ENCODE peak calls at places on chromosomes 4 and X, in seven cellular contexts. J is endothelial cell of umbilical vein, X is heart left ventricle, Q is uterus, B is vagina, T is sigmoid colon, R is GM12878. M is an unnamed sample.

GRCh38 chrX:7147431-7147977 is at the start of gene STS:
- DNase-seq in J (peak), X (peak), Q (peak), B (no peak), T (peak), R (no peak), M (no peak)

GRCh38 chr4:86895692-86896488 is 3.7 kb upstream of the C4orf36 start:
- DNase-seq in J (peak), X (no peak), Q (no peak), B (no peak), T (no peak), R (no peak), M (no peak)

GRCh38 chr4:187480146-187481145 is 515.1 kb upstream of the ZFP42 start:
- DNase-seq in J (no peak), X (no peak), Q (no peak), B (no peak), T (no peak), R (no peak), M (peak)

GRCh38 chr4:102627831-102628523 is 126.8 kb downstream of the NFKB1 start:
- DNase-seq in J (peak), X (no peak), Q (no peak), B (no peak), T (no peak), R (no peak), M (peak)

GRCh38 chrX:48919360-48919821 is 567 bp upstream of the PIM2 start:
- DNase-seq in J (no peak), X (no peak), Q (no peak), B (no peak), T (no peak), R (no peak), M (no peak)

GRCh38 chr4:106481801-106482200 is 113.2 kb upstream of the GIMD1 start:
- DNase-seq in J (no peak), X (no peak), Q (no peak), B (no peak), T (no peak), R (no peak), M (no peak)

GRCh38 chr4:48370260-48371134 is 29.2 kb downstream of the SLAIN2 start:
- DNase-seq in J (no peak), X (no peak), Q (no peak), B (no peak), T (no peak), R (peak), M (no peak)

GRCh38 chr4:121375262-121375661 is 5.6 kb downstream of the QRFPR start:
- DNase-seq in J (no peak), X (no peak), Q (no peak), B (no peak), T (no peak), R (no peak), M (no peak)

GRCh38 chrX:50801135-50801534 is 12.9 kb downstream of the SHROOM4 start:
- DNase-seq in J (peak), X (no peak), Q (no peak), B (no peak), T (no peak), R (no peak), M (no peak)

GRCh38 chr4:12411072-12411471 is 982.4 kb upstream of the HS3ST1 start:
- DNase-seq in J (no peak), X (no peak), Q (no peak), B (no peak), T (no peak), R (no peak), M (no peak)

GRCh38 chrX:150366951-150367545 is 3.9 kb downstream of the MAMLD1 start:
- DNase-seq in J (no peak), X (no peak), Q (no peak), B (no peak), T (no peak), R (no peak), M (no peak)

GRCh38 chr4:28966982-28967381 is 1753.2 kb upstream of the PCDH7 start:
- DNase-seq in J (no peak), X (no peak), Q (no peak), B (no peak), T (no peak), R (no peak), M (peak)

GRCh38 chrX:19593684-19594083 is 78.4 kb upstream of the MAP3K15 start:
- DNase-seq in J (peak), X (no peak), Q (no peak), B (no peak), T (no peak), R (no peak), M (no peak)

GRCh38 chrX:154019061-154019621 is 561 bp downstream of the IRAK1 start:
- DNase-seq in J (no peak), X (no peak), Q (no peak), B (no peak), T (no peak), R (no peak), M (no peak)

GRCh38 chr4:86034616-86035015 is 325.2 kb downstream of the MAPK10 start:
- DNase-seq in J (no peak), X (no peak), Q (no peak), B (no peak), T (no peak), R (no peak), M (no peak)

GRCh38 chrX:145613894-145614293 is 203.7 kb upstream of the SLITRK2 start:
- DNase-seq in J (no peak), X (no peak), Q (no peak), B (no peak), T (no peak), R (no peak), M (no peak)

GRCh38 chrX:115428011-115428410 is 133.0 kb upstream of the PLS3 start:
- DNase-seq in J (no peak), X (no peak), Q (no peak), B (no peak), T (no peak), R (no peak), M (no peak)

GRCh38 chr4:15702941-15703403 is at the start of gene BST1:
- DNase-seq in J (peak), X (peak), Q (peak), B (no peak), T (peak), R (no peak), M (no peak)

GRCh38 chrX:11287505-11287904 is 5.7 kb upstream of the AMELX start:
- DNase-seq in J (no peak), X (no peak), Q (no peak), B (no peak), T (no peak), R (no peak), M (no peak)

GRCh38 chr4:33160126-33160525 is 2440.0 kb downstream of the PCDH7 start:
- DNase-seq in J (no peak), X (no peak), Q (no peak), B (no peak), T (no peak), R (no peak), M (no peak)

GRCh38 chr4:78776729-78777555 is 792 bp downstream of the BMP2K start:
- DNase-seq in J (peak), X (no peak), Q (peak), B (no peak), T (peak), R (no peak), M (peak)

GRCh38 chr4:5158825-5159224 is 107.5 kb downstream of the STK32B start:
- DNase-seq in J (no peak), X (no peak), Q (no peak), B (peak), T (no peak), R (no peak), M (no peak)

GRCh38 chrX:105323951-105324350 is 103.5 kb upstream of the TEX13A start:
- DNase-seq in J (no peak), X (no peak), Q (no peak), B (no peak), T (no peak), R (no peak), M (peak)

GRCh38 chr4:122914292-122914904 is 8.0 kb downstream of the NUDT6 start:
- DNase-seq in J (peak), X (no peak), Q (no peak), B (no peak), T (no peak), R (peak), M (no peak)

GRCh38 chr4:121253961-121254360 is 89.8 kb upstream of the TNIP3 start:
- DNase-seq in J (no peak), X (no peak), Q (no peak), B (no peak), T (no peak), R (no peak), M (no peak)

GRCh38 chr4:182855312-182855711 is 61.9 kb downstream of the DCTD start:
- DNase-seq in J (no peak), X (no peak), Q (no peak), B (no peak), T (no peak), R (no peak), M (no peak)

GRCh38 chrX:70439016-70439415 is 5.6 kb upstream of the DLG3 start:
- DNase-seq in J (no peak), X (no peak), Q (no peak), B (no peak), T (no peak), R (no peak), M (no peak)

GRCh38 chr4:156778606-156779005 is 193.0 kb downstream of the PDGFC start:
- DNase-seq in J (no peak), X (no peak), Q (no peak), B (no peak), T (no peak), R (no peak), M (no peak)

GRCh38 chr4:144969793-144970192 is 128.2 kb downstream of the ANAPC10 start:
- DNase-seq in J (no peak), X (no peak), Q (no peak), B (no peak), T (no peak), R (no peak), M (no peak)

GRCh38 chr4:57093816-57094481 is 16.2 kb downstream of the IGFBP7 start:
- DNase-seq in J (no peak), X (no peak), Q (peak), B (no peak), T (peak), R (no peak), M (no peak)

GRCh38 chrX:46978341-46979291 is 66.4 kb downstream of the JADE3 start:
- DNase-seq in J (peak), X (peak), Q (peak), B (no peak), T (peak), R (peak), M (peak)

GRCh38 chrX:71292669-71293379 is 8.7 kb upstream of the ITGB1BP2 start:
- DNase-seq in J (no peak), X (no peak), Q (no peak), B (no peak), T (no peak), R (no peak), M (no peak)

GRCh38 chrX:19709812-19710518 is 177.4 kb downstream of the SH3KBP1 start:
- DNase-seq in J (peak), X (no peak), Q (no peak), B (no peak), T (no peak), R (no peak), M (peak)

GRCh38 chrX:39975094-39975865 is 122.5 kb downstream of the BCOR start:
- DNase-seq in J (no peak), X (no peak), Q (no peak), B (no peak), T (no peak), R (no peak), M (no peak)

GRCh38 chrX:114959729-114960128 is 57.7 kb downstream of the IL13RA2 start:
- DNase-seq in J (no peak), X (no peak), Q (no peak), B (no peak), T (no peak), R (no peak), M (no peak)

GRCh38 chr4:72375050-72375736 is 193.8 kb downstream of the ADAMTS3 start:
- DNase-seq in J (no peak), X (no peak), Q (no peak), B (no peak), T (no peak), R (no peak), M (no peak)

GRCh38 chr4:106370214-106370613 is 1.6 kb upstream of the GIMD1 start:
- DNase-seq in J (no peak), X (no peak), Q (no peak), B (no peak), T (no peak), R (no peak), M (no peak)

GRCh38 chrX:29941292-29941691 is 274.1 kb upstream of the MAGEB2 start:
- DNase-seq in J (peak), X (no peak), Q (no peak), B (no peak), T (no peak), R (no peak), M (no peak)

GRCh38 chr4:37757121-37757520 is 69.4 kb upstream of the PGM2 start:
- DNase-seq in J (no peak), X (no peak), Q (no peak), B (no peak), T (no peak), R (no peak), M (no peak)

GRCh38 chr4:37758226-37758625 is 68.3 kb upstream of the PGM2 start:
- DNase-seq in J (peak), X (no peak), Q (peak), B (no peak), T (peak), R (no peak), M (no peak)

GRCh38 chr4:37757705-37758104 is 68.8 kb upstream of the PGM2 start:
- DNase-seq in J (no peak), X (no peak), Q (no peak), B (no peak), T (no peak), R (no peak), M (no peak)

GRCh38 chr4:37749398-37749988 is 63.3 kb upstream of the RELL1 start:
- DNase-seq in J (no peak), X (no peak), Q (no peak), B (no peak), T (no peak), R (no peak), M (no peak)

GRCh38 chr4:37754410-37755185 is 68.4 kb upstream of the RELL1 start:
- DNase-seq in J (no peak), X (no peak), Q (no peak), B (no peak), T (no peak), R (no peak), M (no peak)
- TF ChIP-seq POLR2A in J (no peak), X (no peak), Q (no peak), B (no peak), T (no peak), R (no peak), M (no peak)

DNA sequence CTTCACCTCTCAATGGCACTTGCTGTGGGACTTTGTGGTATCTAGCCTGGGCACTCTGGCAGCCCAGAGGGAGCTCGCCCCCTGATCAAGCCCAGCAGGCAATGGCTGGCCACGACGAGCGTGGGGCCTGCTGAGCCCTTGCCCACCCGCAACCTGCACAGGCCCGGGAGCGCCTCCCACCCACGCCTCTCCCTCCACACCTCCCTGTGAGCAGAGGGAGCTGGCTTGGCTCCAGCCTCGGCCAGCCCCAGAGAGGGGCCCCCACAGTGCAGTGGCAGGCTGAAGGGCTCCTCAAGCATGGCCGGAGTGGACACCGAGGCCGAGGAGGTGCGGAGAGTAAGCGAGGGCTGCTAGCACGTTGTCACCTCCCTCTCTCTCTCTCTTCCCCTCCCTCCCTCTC is 595.8 kb downstream of the TRIML1 start:
- DNase-seq in J (no peak), X (no peak), Q (no peak), B (no peak), T (no peak), R (no peak), M (no peak)
- TF ChIP-seq POLR2A in J (no peak), X (no peak), Q (no peak), B (no peak), T (no peak), R (no peak), M (no peak)

GRCh38 chrX:97858592-97858991 is 974.9 kb downstream of the RPA4 start:
- DNase-seq in J (peak), X (no peak), Q (no peak), B (no peak), T (no peak), R (no peak), M (no peak)

GRCh38 chrX:97860206-97860605 is 976.5 kb downstream of the RPA4 start:
- DNase-seq in J (peak), X (no peak), Q (no peak), B (no peak), T (no peak), R (no peak), M (peak)

DNA sequence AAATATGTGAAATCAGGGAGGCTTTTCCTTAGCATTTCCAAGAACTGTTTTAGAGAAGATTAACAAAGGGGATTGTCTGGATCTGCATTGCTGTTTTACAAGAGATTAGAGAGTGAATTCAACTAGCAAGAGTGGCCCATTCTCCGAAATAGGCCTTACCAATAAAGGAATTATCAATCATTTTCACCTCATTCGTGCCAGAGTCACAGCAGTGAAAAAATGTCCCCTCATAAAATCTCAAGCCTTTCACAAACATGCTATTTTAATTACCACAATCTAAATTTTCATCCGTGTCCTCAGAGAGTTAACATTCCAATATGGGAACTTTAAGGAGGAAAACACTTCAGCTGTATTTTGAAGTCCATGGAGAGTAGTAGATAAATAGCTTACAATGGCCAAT is 979.6 kb downstream of the RPA4 start:
- DNase-seq in J (no peak), X (no peak), Q (no peak), B (no peak), T (no peak), R (no peak), M (no peak)
- TF ChIP-seq POLR2A in J (no peak), X (no peak), Q (no peak), B (no peak), T (no peak), R (no peak), M (no peak)

GRCh38 chr4:76526585-76526990 is 91.6 kb downstream of the SHROOM3 start:
- DNase-seq in J (no peak), X (no peak), Q (no peak), B (no peak), T (no peak), R (no peak), M (no peak)
- TF ChIP-seq POLR2A in J (no peak), X (no peak), Q (no peak), B (no peak), T (no peak), R (no peak), M (no peak)

GRCh38 chr4:139015269-139015947 is at the start of gene NOCT:
- DNase-seq in J (peak), X (peak), Q (peak), B (no peak), T (peak), R (peak), M (peak)
- TF ChIP-seq POLR2A in J (peak), X (peak), Q (peak), B (no peak), T (peak), R (peak), M (peak)

DNA sequence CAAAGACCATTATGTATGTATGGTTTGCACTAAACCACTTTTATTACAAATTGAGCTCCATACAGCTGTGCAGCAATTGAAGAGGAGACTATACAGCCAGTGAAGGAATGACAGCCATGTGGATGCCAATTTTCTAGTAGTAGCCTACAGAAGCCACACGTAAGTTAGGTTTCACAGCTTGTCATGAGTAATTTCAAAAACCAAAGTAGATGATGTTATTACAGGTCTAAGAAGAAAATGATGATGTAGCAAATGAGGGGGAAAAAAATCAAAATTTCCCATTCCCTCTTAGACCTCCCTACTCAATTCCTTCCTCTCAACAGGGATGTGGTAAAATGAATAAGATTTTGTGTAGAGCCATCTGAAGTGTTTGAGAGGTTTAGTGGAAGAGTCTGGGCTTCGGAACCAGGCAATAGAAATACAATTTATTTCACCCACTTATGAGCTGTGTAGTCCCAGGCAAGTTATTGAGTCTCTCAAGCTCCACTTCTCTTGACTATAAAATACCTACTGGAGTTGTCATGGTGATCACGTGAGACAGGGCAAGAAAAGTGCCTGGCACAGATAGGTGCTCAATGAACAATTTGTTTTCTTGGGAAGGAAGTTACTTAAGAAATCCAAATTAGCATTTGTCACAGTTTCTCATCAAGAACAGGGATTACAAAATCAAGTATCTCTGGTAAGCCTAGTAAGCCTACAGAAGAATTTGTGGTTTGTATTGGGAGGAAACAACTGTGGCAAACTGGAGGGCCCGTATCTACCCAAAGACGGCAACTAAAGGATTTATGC is 37.3 kb upstream of the RASGEF1B start:
- DNase-seq in J (no peak), X (no peak), Q (no peak), B (no peak), T (no peak), R (no peak), M (no peak)
- TF ChIP-seq POLR2A in J (no peak), X (no peak), Q (no peak), B (no peak), T (no peak), R (no peak), M (no peak)

GRCh38 chrX:118116308-118117068 is at the start of gene KLHL13:
- DNase-seq in J (peak), X (peak), Q (peak), B (no peak), T (peak), R (no peak), M (peak)
- TF ChIP-seq POLR2A in J (no peak), X (no peak), Q (no peak), B (no peak), T (no peak), R (peak), M (no peak)